ENCODE peak calls at places on chromosomes 4 and X, in ten cellular contexts. L is PC-9; X is NCI-H748 treated with DMSO at 0.1 percent for 48 hours; P is SK-N-DZ; J is NCI-H1092; A is AG20443; Y is Kasumi-1; B is stimulated activated naive CD8-positive, alpha-beta T cell treated with anti-CD3 and anti-CD28 coated beads, Interleukin-15, amount 100 ng/mL, for 72 hours; F is stimulated activated CD8-positive, alpha-beta memory T cell treated with anti-CD3 and anti-CD28 coated beads, Interleukin-7, amount 100 ng/mL, for 1 hour; G is adrenal gland. H is an unnamed sample.

GRCh38 chr4:167622481-167623240 is 388.4 kb upstream of the SPOCK3 start:
- DNase-seq in L (no peak), X (peak), P (peak), J (no peak), A (peak), Y (peak), B (peak), F (no peak), G (peak), H (no peak)

GRCh38 chr4:97496298-97496873 is 646.9 kb downstream of the STPG2 start:
- DNase-seq in L (peak), X (no peak), P (no peak), J (no peak), A (no peak), Y (no peak), B (no peak), F (no peak), G (no peak), H (no peak)

GRCh38 chr4:71288875-71289274 is 49.9 kb upstream of the SLC4A4 start:
- DNase-seq in L (no peak), X (no peak), P (no peak), J (no peak), A (no peak), Y (no peak), B (no peak), F (no peak), G (no peak), H (no peak)

GRCh38 chr4:31130930-31131329 is 410.8 kb downstream of the PCDH7 start:
- DNase-seq in L (no peak), X (no peak), P (no peak), J (no peak), A (no peak), Y (no peak), B (no peak), F (no peak), G (no peak), H (no peak)

GRCh38 chrX:71292669-71293379 is 8.7 kb upstream of the ITGB1BP2 start:
- DNase-seq in L (no peak), X (no peak), P (no peak), J (no peak), A (peak), Y (no peak), B (no peak), F (no peak), G (no peak), H (no peak)

GRCh38 chr4:30879841-30880240 is 159.7 kb downstream of the PCDH7 start:
- DNase-seq in L (no peak), X (no peak), P (no peak), J (no peak), A (no peak), Y (no peak), B (no peak), F (no peak), G (no peak), H (no peak)

GRCh38 chrX:154541896-154542722 is 4.5 kb downstream of the G6PD start:
- DNase-seq in L (peak), X (no peak), P (no peak), J (no peak), A (peak), Y (peak), B (peak), F (no peak), G (peak), H (no peak)

GRCh38 chrX:40099046-40099968 is 1.5 kb upstream of the BCOR start:
- DNase-seq in L (no peak), X (peak), P (peak), J (peak), A (peak), Y (no peak), B (peak), F (no peak), G (peak), H (no peak)

GRCh38 chrX:38138157-38138556 is 82.5 kb downstream of the SRPX start:
- DNase-seq in L (no peak), X (no peak), P (no peak), J (no peak), A (no peak), Y (no peak), B (no peak), F (no peak), G (no peak), H (no peak)

GRCh38 chr4:187127456-187127855 is 403.8 kb upstream of the FAT1 start:
- DNase-seq in L (no peak), X (no peak), P (no peak), J (no peak), A (no peak), Y (no peak), B (no peak), F (no peak), G (no peak), H (no peak)

GRCh38 chr4:22471999-22472434 is 43.8 kb downstream of the ADGRA3 start:
- DNase-seq in L (no peak), X (no peak), P (no peak), J (no peak), A (no peak), Y (no peak), B (no peak), F (no peak), G (no peak), H (no peak)

GRCh38 chr4:59612235-59612634 is 1587.9 kb upstream of the ADGRL3 start:
- DNase-seq in L (no peak), X (no peak), P (no peak), J (no peak), A (peak), Y (peak), B (no peak), F (no peak), G (no peak), H (no peak)

GRCh38 chrX:153398275-153398960 is 2.7 kb downstream of the PNMA6E start:
- DNase-seq in L (no peak), X (no peak), P (no peak), J (no peak), A (no peak), Y (no peak), B (no peak), F (no peak), G (no peak), H (no peak)

GRCh38 chr4:177187371-177187770 is 122.3 kb upstream of the NEIL3 start:
- DNase-seq in L (no peak), X (no peak), P (no peak), J (no peak), A (no peak), Y (no peak), B (no peak), F (no peak), G (no peak), H (no peak)

GRCh38 chrX:65866146-65866545 is 173.7 kb downstream of the VSIG4 start:
- DNase-seq in L (no peak), X (no peak), P (no peak), J (no peak), A (no peak), Y (no peak), B (peak), F (no peak), G (no peak), H (no peak)

GRCh38 chr4:8215001-8215427 is 15.9 kb downstream of the SH3TC1 start:
- DNase-seq in L (no peak), X (no peak), P (no peak), J (peak), A (peak), Y (no peak), B (no peak), F (no peak), G (no peak), H (peak)

GRCh38 chrX:49237060-49237459 is 1.8 kb downstream of the CCDC22 start:
- DNase-seq in L (no peak), X (no peak), P (no peak), J (no peak), A (no peak), Y (peak), B (no peak), F (no peak), G (no peak), H (no peak)

GRCh38 chr4:140944539-140944938 is 188.4 kb upstream of the TBC1D9 start:
- DNase-seq in L (no peak), X (no peak), P (no peak), J (no peak), A (no peak), Y (no peak), B (no peak), F (no peak), G (no peak), H (no peak)

GRCh38 chr4:177128306-177128705 is 181.4 kb upstream of the NEIL3 start:
- DNase-seq in L (peak), X (no peak), P (no peak), J (no peak), A (no peak), Y (no peak), B (no peak), F (no peak), G (no peak), H (no peak)

GRCh38 chrX:153510383-153510782 is 7.1 kb upstream of the ATP2B3 start:
- DNase-seq in L (no peak), X (no peak), P (no peak), J (no peak), A (no peak), Y (no peak), B (no peak), F (no peak), G (no peak), H (no peak)

GRCh38 chr4:119314356-119314755 is 7.6 kb downstream of the FABP2 start:
- DNase-seq in L (no peak), X (peak), P (peak), J (peak), A (peak), Y (peak), B (no peak), F (no peak), G (peak), H (peak)

GRCh38 chrX:40755291-40756249 is 20.2 kb upstream of the MED14 start:
- DNase-seq in L (no peak), X (no peak), P (no peak), J (no peak), A (peak), Y (no peak), B (no peak), F (no peak), G (peak), H (no peak)

GRCh38 chrX:136714626-136715599 is 65.8 kb downstream of the ARHGEF6 start:
- DNase-seq in L (no peak), X (no peak), P (no peak), J (no peak), A (no peak), Y (no peak), B (no peak), F (no peak), G (no peak), H (no peak)

H was measured in NCI-H510A.